ENCODE peak calls at places on chromosomes 12 and 14, in five cellular contexts. X is neuronal stem cell; M is stimulated activated CD4-positive, alpha-beta T cell treated with anti-CD3 and anti-CD28 coated beads, Interleukin-15, amount 100 ng/mL, for 1 hour; D is RWPE1; E is dermis blood vessel endothelial cell. J is an unnamed sample.
A peak's percentile ranks its signal among the peaks of the same experiment; 100 is the strongest.

GRCh38 chr14:47278233-47278842 is 397.1 kb downstream of the MDGA2 start:
- DNase-seq in X (peak; percentile 53), M (no peak), D (peak; percentile 12), E (no peak), J (no peak)

GRCh38 chr12:68587448-68587873 is 23.2 kb upstream of the RAP1B start:
- DNase-seq in X (no peak), M (no peak), D (no peak), E (no peak), J (no peak)

GRCh38 chr12:82805812-82806497 is 119.2 kb downstream of the TMTC2 start:
- DNase-seq in X (no peak), M (no peak), D (no peak), E (no peak), J (no peak)

GRCh38 chr12:105474672-105475071 is 144.2 kb downstream of the C12orf75 start:
- DNase-seq in X (no peak), M (no peak), D (peak; percentile 26), E (peak; percentile 55), J (no peak)

GRCh38 chr12:111424793-111425251 is 19.1 kb downstream of the SH2B3 start:
- DNase-seq in X (no peak), M (no peak), D (no peak), E (peak; percentile 30), J (no peak)

GRCh38 chr12:22538336-22538735 is 6.0 kb downstream of the C2CD5 start:
- DNase-seq in X (no peak), M (no peak), D (no peak), E (no peak), J (no peak)

GRCh38 chr12:69150083-69150795 is 89.1 kb upstream of the CPSF6 start:
- DNase-seq in X (no peak), M (no peak), D (no peak), E (no peak), J (no peak)

GRCh38 chr12:104957388-104958008 is 592 bp downstream of the SLC41A2 start:
- DNase-seq in X (no peak), M (no peak), D (no peak), E (no peak), J (peak; percentile 73)

GRCh38 chr14:74882103-74882920 is 596 bp downstream of the DLST start:
- DNase-seq in X (peak; percentile 17), M (peak; percentile 35), D (peak; percentile 75), E (peak; percentile 61), J (no peak)

GRCh38 chr14:61281186-61281676 is at the start of gene TMEM30B:
- DNase-seq in X (no peak), M (peak; percentile 8), D (peak; percentile 94), E (no peak), J (no peak)

GRCh38 chr14:93962701-93963601 is 13.4 kb downstream of the ASB2 start:
- DNase-seq in X (no peak), M (no peak), D (no peak), E (peak; percentile 21), J (no peak)

GRCh38 chr14:103714063-103714724 is 1.1 kb downstream of the XRCC3 start:
- DNase-seq in X (no peak), M (no peak), D (no peak), E (no peak), J (no peak)

GRCh38 chr12:52494100-52494499 is 1.0 kb upstream of the KRT6A start:
- DNase-seq in X (no peak), M (no peak), D (no peak), E (no peak), J (no peak)

GRCh38 chr12:48053883-48054282 is 49.6 kb upstream of the COL2A1 start:
- DNase-seq in X (no peak), M (no peak), D (no peak), E (no peak), J (no peak)

GRCh38 chr14:69900603-69901002 is 21.4 kb downstream of the SMOC1 start:
- DNase-seq in X (no peak), M (no peak), D (no peak), E (no peak), J (no peak)

GRCh38 chr14:104373055-104373854 is 206.3 kb upstream of the C14orf180 start:
- DNase-seq in X (no peak), M (no peak), D (no peak), E (no peak), J (no peak)

GRCh38 chr14:100147691-100148464 is 11.6 kb downstream of the DEGS2 start:
- DNase-seq in X (no peak), M (no peak), D (no peak), E (no peak), J (no peak)

J was measured in ascending aorta.